ENCODE peak calls at places on chromosomes 16 and 17, in five cellular contexts. One of them, this sample, is unnamed.

GRCh38 chr16:24988593-24989338 is 26.4 kb downstream of the ARHGAP17 start:
- DNase-seq in CD8-positive, alpha-beta T cell: no peak
- DNase-seq in prostate gland: peak; percentile 64
- DNase-seq in colonic mucosa: peak; percentile 86
- DNase-seq in left lung: peak; percentile 42
- DNase-seq in this sample: no peak

GRCh38 chr16:69741519-69741918 is 13.2 kb downstream of the NOB1 start:
- DNase-seq in CD8-positive, alpha-beta T cell: no peak
- DNase-seq in prostate gland: no peak
- DNase-seq in colonic mucosa: no peak
- DNase-seq in left lung: no peak
- DNase-seq in this sample: no peak

GRCh38 chr17:44547625-44548297 is 9.5 kb upstream of the FZD2 start:
- DNase-seq in CD8-positive, alpha-beta T cell: no peak
- DNase-seq in prostate gland: no peak
- DNase-seq in colonic mucosa: no peak
- DNase-seq in left lung: no peak
- DNase-seq in this sample: no peak

GRCh38 chr17:21173543-21173942 is 40.4 kb downstream of the TMEM11 start:
- DNase-seq in CD8-positive, alpha-beta T cell: no peak
- DNase-seq in prostate gland: no peak
- DNase-seq in colonic mucosa: no peak
- DNase-seq in left lung: no peak
- DNase-seq in this sample: no peak

GRCh38 chr17:14330492-14330920 is 29.6 kb downstream of the HS3ST3B1 start:
- DNase-seq in CD8-positive, alpha-beta T cell: no peak
- DNase-seq in prostate gland: no peak
- DNase-seq in colonic mucosa: no peak
- DNase-seq in left lung: no peak
- DNase-seq in this sample: no peak

GRCh38 chr17:50877838-50878237 is 11.7 kb upstream of the TOB1 start:
- DNase-seq in CD8-positive, alpha-beta T cell: no peak
- DNase-seq in prostate gland: no peak
- DNase-seq in colonic mucosa: no peak
- DNase-seq in left lung: no peak
- DNase-seq in this sample: no peak

GRCh38 chr16:82627811-82628339 is 1.1 kb downstream of the CDH13 start:
- DNase-seq in CD8-positive, alpha-beta T cell: no peak
- DNase-seq in prostate gland: peak; percentile 52
- DNase-seq in colonic mucosa: no peak
- DNase-seq in left lung: no peak
- DNase-seq in this sample: no peak

GRCh38 chr16:8855972-8856371 is 12.8 kb downstream of the CARHSP1 start:
- DNase-seq in CD8-positive, alpha-beta T cell: no peak
- DNase-seq in prostate gland: no peak
- DNase-seq in colonic mucosa: no peak
- DNase-seq in left lung: no peak
- DNase-seq in this sample: no peak

GRCh38 chr17:10224592-10225195 is 26.3 kb upstream of the GAS7 start:
- DNase-seq in CD8-positive, alpha-beta T cell: no peak
- DNase-seq in prostate gland: no peak
- DNase-seq in colonic mucosa: no peak
- DNase-seq in left lung: no peak
- DNase-seq in this sample: no peak

GRCh38 chr16:2782583-2783351 is 4.6 kb downstream of the PRSS33 start:
- DNase-seq in CD8-positive, alpha-beta T cell: no peak
- DNase-seq in prostate gland: no peak
- DNase-seq in colonic mucosa: no peak
- DNase-seq in left lung: no peak
- DNase-seq in this sample: no peak
- TF ChIP-seq CTCF in CD8-positive, alpha-beta T cell: no peak
- TF ChIP-seq CTCF in prostate gland: no peak
- TF ChIP-seq CTCF in colonic mucosa: no peak
- TF ChIP-seq CTCF in left lung: no peak
- TF ChIP-seq CTCF in this sample: no peak

DNA sequence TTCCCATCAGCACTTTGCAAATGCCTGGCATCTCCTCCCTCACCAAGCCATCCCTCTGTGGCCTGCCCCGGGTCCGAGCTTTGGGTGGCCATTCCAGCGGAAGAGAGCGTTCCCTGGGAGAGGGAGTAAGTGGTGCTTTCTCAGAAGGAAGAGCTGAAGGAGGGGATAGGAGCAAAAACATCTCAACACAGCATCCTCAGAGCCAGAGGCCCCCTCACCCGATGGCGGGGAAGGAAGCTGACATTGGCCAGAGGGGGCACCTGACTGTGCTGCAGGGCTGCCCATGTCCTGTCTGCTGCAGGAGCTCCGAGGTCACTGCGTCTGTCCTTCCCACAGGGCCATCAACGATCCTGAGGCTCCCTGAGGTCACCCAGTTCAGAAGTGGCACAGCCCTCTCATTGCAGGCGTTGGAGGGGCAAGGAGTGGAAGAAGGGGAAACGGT is 427 bp upstream of the TLCD3B start:
- DNase-seq in CD8-positive, alpha-beta T cell: no peak
- DNase-seq in prostate gland: no peak
- DNase-seq in colonic mucosa: no peak
- DNase-seq in left lung: no peak
- DNase-seq in this sample: no peak
- H3K4me3 ChIP-seq in CD8-positive, alpha-beta T cell: no peak overlapping the region
- H3K4me3 ChIP-seq in prostate gland: no peak overlapping the region
- H3K4me3 ChIP-seq in colonic mucosa: no peak overlapping the region
- H3K4me3 ChIP-seq in left lung: no peak overlapping the region
- H3K4me3 ChIP-seq in this sample: no peak overlapping the region

DNA sequence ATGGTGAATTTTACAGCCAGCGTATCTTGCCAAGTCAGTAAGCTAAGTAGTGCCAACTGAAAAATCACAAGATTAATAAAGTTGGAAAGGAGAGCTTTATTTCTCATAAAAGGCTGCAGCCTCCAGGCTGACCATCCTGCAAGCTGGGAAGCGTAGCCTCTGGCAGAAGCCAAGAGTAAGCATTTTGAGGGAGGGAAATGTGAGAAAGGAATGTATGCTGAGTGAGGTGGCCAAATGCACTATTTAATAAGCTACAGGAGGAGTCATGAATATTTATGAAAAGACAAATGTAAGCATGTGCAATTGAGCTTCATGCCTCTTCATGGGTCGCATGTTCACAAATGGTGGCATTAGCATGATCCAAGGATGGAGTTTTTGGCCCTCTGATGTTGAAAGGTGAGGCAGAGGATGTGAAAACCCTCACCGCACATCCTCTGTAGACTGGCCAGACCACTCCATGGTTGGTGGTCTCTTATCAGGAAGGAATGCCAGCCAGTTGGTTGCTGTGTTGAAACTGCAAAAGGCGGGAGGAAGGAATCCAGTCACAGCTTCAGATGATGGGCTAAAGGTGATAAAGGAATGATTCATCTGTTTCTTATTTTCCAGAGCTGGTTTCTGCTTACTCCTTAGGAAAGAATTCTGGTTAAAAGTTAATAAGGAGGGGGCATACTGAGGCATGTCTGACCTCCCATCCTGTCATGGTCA is 9.2 kb downstream of the KRT33B start:
- DNase-seq in CD8-positive, alpha-beta T cell: no peak
- DNase-seq in prostate gland: no peak
- DNase-seq in colonic mucosa: no peak
- DNase-seq in left lung: no peak
- DNase-seq in this sample: no peak
- H3K27me3 ChIP-seq in CD8-positive, alpha-beta T cell: no peaks in the 10 kb centered on the region
- H3K27me3 ChIP-seq in prostate gland: no peaks in the 10 kb centered on the region
- H3K27me3 ChIP-seq in colonic mucosa: no peaks in the 10 kb centered on the region
- H3K27me3 ChIP-seq in left lung: no peaks in the 10 kb centered on the region
- H3K27me3 ChIP-seq in this sample: no peaks in the 10 kb centered on the region

DNA sequence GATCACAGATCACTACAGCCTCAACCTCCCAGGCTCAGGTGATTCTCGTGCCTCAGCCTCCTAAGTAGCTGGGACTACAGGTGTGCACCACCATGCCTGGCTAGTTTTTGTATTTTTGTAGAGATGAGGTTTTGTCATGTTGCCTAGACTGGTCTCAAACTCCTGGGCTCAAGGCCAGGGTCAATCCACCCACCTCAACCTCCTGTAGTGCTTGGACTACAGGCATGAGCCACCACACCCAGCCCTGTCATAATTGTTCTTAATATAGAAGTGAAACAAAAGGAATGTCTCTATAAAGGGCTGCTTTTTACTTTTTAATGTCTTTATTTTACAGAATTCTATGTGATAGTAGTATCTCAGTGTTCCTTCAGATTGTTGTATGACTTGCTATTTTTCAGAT is 345.2 kb upstream of the TBX2 start:
- DNase-seq in CD8-positive, alpha-beta T cell: no peak
- DNase-seq in prostate gland: no peak
- DNase-seq in colonic mucosa: no peak
- DNase-seq in left lung: no peak
- DNase-seq in this sample: no peak
- TF ChIP-seq CTCF in CD8-positive, alpha-beta T cell: no peak
- TF ChIP-seq CTCF in prostate gland: no peak
- TF ChIP-seq CTCF in colonic mucosa: no peak
- TF ChIP-seq CTCF in left lung: no peak
- TF ChIP-seq CTCF in this sample: no peak